ENCODE peak calls at places on chromosomes 11 and 22, in eight cellular contexts. G is thyroid gland, V is lower leg skin, R is gastrocnemius medialis, Q is right lobe of liver, A is suprapubic skin, F is A549, B is stomach. H is an unnamed sample.

GRCh38 chr22:49213731-49214352 is 613.8 kb downstream of the BRD1 start:
- DNase-seq in G (no peak), V (peak; percentile 54), R (no peak), Q (no peak), A (no peak), F (no peak), B (peak; percentile 17), H (no peak)

GRCh38 chr22:40436460-40437431 is 66.4 kb downstream of the SGSM3 start:
- DNase-seq in G (peak; percentile 45), V (no peak), R (peak; percentile 40), Q (no peak), A (no peak), F (peak; percentile 70), B (no peak), H (peak; percentile 82)

GRCh38 chr22:22181515-22181959 is 63.0 kb upstream of the VPREB1 start:
- DNase-seq in G (no peak), V (no peak), R (no peak), Q (no peak), A (no peak), F (peak; percentile 18), B (no peak), H (no peak)

GRCh38 chr11:1130276-1131032 is 27.3 kb upstream of the MUC5AC start:
- DNase-seq in G (no peak), V (peak; percentile 76), R (no peak), Q (no peak), A (no peak), F (no peak), B (peak; percentile 25), H (no peak)

GRCh38 chr11:3021125-3021524 is 29.0 kb upstream of the NAP1L4 start:
- DNase-seq in G (peak; percentile 65), V (no peak), R (no peak), Q (peak; percentile 91), A (no peak), F (peak; percentile 52), B (peak; percentile 72), H (peak; percentile 40)

GRCh38 chr11:12822623-12823022 is 148.4 kb downstream of the TEAD1 start:
- DNase-seq in G (no peak), V (no peak), R (no peak), Q (no peak), A (no peak), F (no peak), B (no peak), H (no peak)

GRCh38 chr11:75323609-75324008 is 27.9 kb downstream of the ARRB1 start:
- DNase-seq in G (no peak), V (no peak), R (no peak), Q (no peak), A (no peak), F (peak; percentile 57), B (peak; percentile 75), H (no peak)

GRCh38 chr11:69704508-69705245 is 855 bp upstream of the FGF19 start:
- DNase-seq in G (no peak), V (no peak), R (no peak), Q (no peak), A (no peak), F (peak; percentile 46), B (no peak), H (no peak)

GRCh38 chr11:31783264-31783663 is 27.9 kb downstream of the PAX6 start:
- DNase-seq in G (no peak), V (no peak), R (no peak), Q (no peak), A (no peak), F (no peak), B (no peak), H (no peak)

GRCh38 chr22:17781319-17782031 is 7.2 kb upstream of the BID start:
- DNase-seq in G (peak; percentile 38), V (no peak), R (peak; percentile 36), Q (no peak), A (no peak), F (peak; percentile 61), B (no peak), H (peak; percentile 51)

GRCh38 chr11:121152764-121153163 is 51.7 kb downstream of the TECTA start:
- DNase-seq in G (no peak), V (no peak), R (no peak), Q (no peak), A (no peak), F (no peak), B (no peak), H (no peak)

GRCh38 chr22:19142394-19142793 is 2.1 kb downstream of the ESS2 start:
- DNase-seq in G (no peak), V (no peak), R (no peak), Q (no peak), A (no peak), F (no peak), B (no peak), H (no peak)

GRCh38 chr22:19147193-19147780 is 2.8 kb downstream of the GSC2 start:
- DNase-seq in G (no peak), V (no peak), R (no peak), Q (no peak), A (no peak), F (no peak), B (no peak), H (no peak)

GRCh38 chr22:19143212-19143611 is 1.2 kb downstream of the ESS2 start:
- DNase-seq in G (no peak), V (no peak), R (no peak), Q (no peak), A (no peak), F (no peak), B (no peak), H (no peak)

GRCh38 chr22:19146215-19146968 is 1.9 kb upstream of the ESS2 start:
- DNase-seq in G (no peak), V (no peak), R (no peak), Q (no peak), A (no peak), F (no peak), B (no peak), H (no peak)

DNA sequence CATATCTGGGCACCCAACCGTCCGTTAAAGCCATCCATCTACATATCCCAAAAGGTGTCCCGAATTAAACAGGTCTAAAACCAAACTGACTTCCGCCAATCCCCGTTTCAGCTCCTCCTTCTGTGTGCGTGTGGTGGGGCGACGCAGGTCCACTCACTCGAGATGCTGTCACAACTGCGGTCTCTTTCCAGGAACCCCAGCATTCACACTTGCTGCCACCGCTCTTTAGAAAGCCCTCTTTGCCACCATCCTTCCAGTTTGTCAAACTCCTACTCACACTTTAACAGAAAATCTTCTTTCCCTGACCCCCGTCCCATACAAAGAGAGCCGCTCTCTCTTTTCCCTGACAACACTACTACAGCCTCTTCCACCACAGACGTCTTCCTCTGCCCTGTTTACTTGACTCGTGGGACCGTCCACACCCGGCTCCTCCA is 467 bp downstream of the ESS2 start:
- DNase-seq in G (no peak), V (no peak), R (no peak), Q (no peak), A (no peak), F (no peak), B (no peak), H (peak; percentile 61)
- TF ChIP-seq POLR2A in G (no peak), V (no peak), R (no peak), Q (no peak), A (no peak), F (no peak), B (no peak), H (no peak)

GRCh38 chr11:46710821-46711269 is 8.2 kb upstream of the F2 start:
- DNase-seq in G (peak; percentile 7), V (no peak), R (peak; percentile 94), Q (peak; percentile 80), A (no peak), F (peak; percentile 53), B (no peak), H (no peak)

GRCh38 chr11:46701078-46701654 is 335 bp downstream of the ZNF408 start:
- DNase-seq in G (no peak), V (no peak), R (no peak), Q (no peak), A (no peak), F (no peak), B (no peak), H (peak; percentile 49)

GRCh38 chr11:46705070-46705688 is 4.3 kb downstream of the ZNF408 start:
- DNase-seq in G (no peak), V (no peak), R (no peak), Q (no peak), A (no peak), F (no peak), B (no peak), H (no peak)

GRCh38 chr11:46711288-46711687 is 7.7 kb upstream of the F2 start:
- DNase-seq in G (no peak), V (no peak), R (peak; percentile 79), Q (no peak), A (no peak), F (no peak), B (no peak), H (no peak)

GRCh38 chr11:46706886-46707285 is 6.1 kb downstream of the ZNF408 start:
- DNase-seq in G (no peak), V (no peak), R (no peak), Q (no peak), A (no peak), F (no peak), B (no peak), H (no peak)
- TF ChIP-seq POLR2A in G (no peak), V (no peak), R (no peak), Q (no peak), A (no peak), F (no peak), B (no peak), H (no peak)

DNA sequence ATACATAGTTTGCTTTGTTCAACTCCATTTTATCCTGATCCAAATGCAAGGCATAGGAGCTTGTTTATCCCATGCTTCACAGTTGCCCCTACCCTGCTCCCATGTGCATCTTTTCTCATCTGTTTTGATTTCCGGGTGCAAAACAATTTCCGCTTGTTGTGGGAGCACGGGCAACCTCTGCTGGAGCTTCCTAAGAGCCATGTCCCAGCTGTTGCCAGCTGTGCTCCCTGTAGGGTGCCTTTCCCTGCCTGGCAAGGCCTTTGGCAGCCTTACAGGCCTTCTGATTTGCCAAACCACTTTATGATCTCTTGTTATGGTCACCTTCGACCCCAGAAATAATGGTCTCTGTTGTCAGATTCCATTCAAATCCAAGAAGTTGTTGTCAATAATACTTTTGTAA is 1038.5 kb downstream of the OPCML start:
- DNase-seq in G (no peak), V (no peak), R (no peak), Q (no peak), A (no peak), F (no peak), B (no peak), H (no peak)
- TF ChIP-seq POLR2A in G (no peak), V (no peak), R (no peak), Q (no peak), A (no peak), F (no peak), B (no peak), H (no peak)

GRCh38 chr11:65491614-65492386 is 7.0 kb upstream of the MALAT1 start:
- DNase-seq in G (peak; percentile 98), V (peak; percentile 97), R (peak; percentile 94), Q (peak; percentile 58), A (peak; percentile 96), F (peak; percentile 96), B (peak; percentile 86), H (peak; percentile 82)

GRCh38 chr11:65488273-65489058 is 10.4 kb upstream of the MALAT1 start:
- DNase-seq in G (peak; percentile 63), V (peak; percentile 92), R (peak; percentile 14), Q (no peak), A (peak; percentile 76), F (peak; percentile 66), B (no peak), H (no peak)

GRCh38 chr11:65489061-65489705 is 9.7 kb upstream of the MALAT1 start:
- DNase-seq in G (peak; percentile 89), V (peak; percentile 90), R (peak; percentile 70), Q (peak; percentile 62), A (peak; percentile 79), F (peak; percentile 84), B (no peak), H (no peak)

GRCh38 chr11:65491163-65491465 is 7.7 kb upstream of the MALAT1 start:
- DNase-seq in G (peak; percentile 9), V (peak; percentile 88), R (peak; percentile 28), Q (no peak), A (no peak), F (no peak), B (no peak), H (no peak)

GRCh38 chr11:65489706-65490310 is 9.0 kb upstream of the MALAT1 start:
- DNase-seq in G (peak; percentile 57), V (peak; percentile 85), R (peak; percentile 54), Q (no peak), A (peak; percentile 69), F (peak; percentile 40), B (peak; percentile 48), H (no peak)
- TF ChIP-seq POLR2A in G (no peak), V (no peak), R (peak; percentile 6), Q (no peak), A (no peak), F (no peak), B (no peak), H (no peak)